ENCODE peak calls at places on chromosomes 12 and 14, in seven cellular contexts. One of them, this sample, is unnamed. For H3K4me1, the result is how much of the 10 kb centered on the place peaks cover.

GRCh38 chr12:30840715-30841114 is 85.8 kb upstream of the TSPAN11 start:
- DNase-seq in IMR-90: no peak
- DNase-seq in RWPE2: no peak
- DNase-seq in upper lobe of right lung: no peak
- DNase-seq in A549: no peak
- DNase-seq in PC-3: no peak
- DNase-seq in A673: no peak
- DNase-seq in this sample: no peak

GRCh38 chr14:100662850-100663527 is 63.7 kb upstream of the DLK1 start:
- DNase-seq in A673: peak
- DNase-seq in IMR-90: peak
- DNase-seq in A549: peak
- DNase-seq in RWPE2: no peak
- DNase-seq in upper lobe of right lung: peak
- DNase-seq in PC-3: peak
- DNase-seq in this sample: peak

GRCh38 chr14:99430491-99430890 is 50.2 kb downstream of the SETD3 start:
- DNase-seq in upper lobe of right lung: no peak
- DNase-seq in PC-3: peak
- DNase-seq in IMR-90: no peak
- DNase-seq in A673: no peak
- DNase-seq in A549: peak
- DNase-seq in RWPE2: no peak
- DNase-seq in this sample: no peak

GRCh38 chr12:16027012-16027411 is 115.9 kb downstream of the DERA start:
- DNase-seq in A673: no peak
- DNase-seq in PC-3: no peak
- DNase-seq in upper lobe of right lung: no peak
- DNase-seq in RWPE2: no peak
- DNase-seq in IMR-90: no peak
- DNase-seq in A549: no peak
- DNase-seq in this sample: no peak

GRCh38 chr14:103360548-103360947 is 24.7 kb upstream of the MARK3 start:
- DNase-seq in RWPE2: no peak
- DNase-seq in A673: no peak
- DNase-seq in IMR-90: no peak
- DNase-seq in PC-3: no peak
- DNase-seq in upper lobe of right lung: no peak
- DNase-seq in A549: no peak
- DNase-seq in this sample: no peak

GRCh38 chr12:46071769-46072624 is 81.6 kb upstream of the SCAF11 start:
- DNase-seq in PC-3: peak
- DNase-seq in RWPE2: no peak
- DNase-seq in A673: peak
- DNase-seq in A549: peak
- DNase-seq in IMR-90: peak
- DNase-seq in upper lobe of right lung: peak
- DNase-seq in this sample: peak

GRCh38 chr12:54159140-54159539 is 29.6 kb downstream of the SMUG1 start:
- DNase-seq in A673: no peak
- DNase-seq in upper lobe of right lung: no peak
- DNase-seq in RWPE2: no peak
- DNase-seq in IMR-90: no peak
- DNase-seq in PC-3: no peak
- DNase-seq in A549: no peak
- DNase-seq in this sample: no peak

GRCh38 chr12:54993181-54993835 is 8.7 kb upstream of the TESPA1 start:
- DNase-seq in A673: peak
- DNase-seq in upper lobe of right lung: no peak
- DNase-seq in PC-3: peak
- DNase-seq in IMR-90: peak
- DNase-seq in RWPE2: no peak
- DNase-seq in A549: peak
- DNase-seq in this sample: peak

GRCh38 chr12:124913474-124914391 is 717 bp downstream of the UBC start:
- DNase-seq in IMR-90: peak
- DNase-seq in A673: peak
- DNase-seq in PC-3: peak
- DNase-seq in RWPE2: peak
- DNase-seq in upper lobe of right lung: peak
- DNase-seq in A549: no peak
- DNase-seq in this sample: peak

GRCh38 chr12:102681747-102682146 is 201.4 kb upstream of the IGF1 start:
- DNase-seq in RWPE2: no peak
- DNase-seq in IMR-90: no peak
- DNase-seq in PC-3: no peak
- DNase-seq in A549: no peak
- DNase-seq in A673: no peak
- DNase-seq in upper lobe of right lung: no peak
- DNase-seq in this sample: no peak

DNA sequence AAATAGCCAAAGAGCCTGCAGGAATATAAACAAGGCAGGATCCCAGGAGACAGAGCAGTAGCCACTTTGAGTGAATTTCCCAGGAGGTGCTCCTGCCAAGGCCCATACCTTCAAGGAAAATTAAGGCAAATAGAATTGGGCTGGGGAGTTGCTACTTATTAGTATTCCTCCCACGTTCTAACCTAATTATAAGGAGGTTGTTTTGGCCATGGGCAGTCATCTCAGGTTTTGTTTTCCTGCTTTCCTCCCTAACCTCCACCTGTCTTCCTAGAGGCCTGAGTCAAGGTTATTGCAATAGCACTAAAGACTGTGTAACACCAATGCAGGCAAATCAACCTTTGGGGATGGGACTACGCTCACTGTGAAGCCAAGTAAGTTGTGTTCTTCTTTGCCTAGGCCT is 73.1 kb downstream of the DAD1 start:
- DNase-seq in A549: no peak
- DNase-seq in RWPE2: no peak
- DNase-seq in IMR-90: no peak
- DNase-seq in upper lobe of right lung: no peak
- DNase-seq in A673: no peak
- DNase-seq in PC-3: no peak
- DNase-seq in this sample: no peak
- H3K4me1 ChIP-seq in A549: under half
- H3K4me1 ChIP-seq in RWPE2: under half
- H3K4me1 ChIP-seq in IMR-90: under half
- H3K4me1 ChIP-seq in upper lobe of right lung: under half
- H3K4me1 ChIP-seq in A673: half or more
- H3K4me1 ChIP-seq in PC-3: under half
- H3K4me1 ChIP-seq in this sample: half or more

DNA sequence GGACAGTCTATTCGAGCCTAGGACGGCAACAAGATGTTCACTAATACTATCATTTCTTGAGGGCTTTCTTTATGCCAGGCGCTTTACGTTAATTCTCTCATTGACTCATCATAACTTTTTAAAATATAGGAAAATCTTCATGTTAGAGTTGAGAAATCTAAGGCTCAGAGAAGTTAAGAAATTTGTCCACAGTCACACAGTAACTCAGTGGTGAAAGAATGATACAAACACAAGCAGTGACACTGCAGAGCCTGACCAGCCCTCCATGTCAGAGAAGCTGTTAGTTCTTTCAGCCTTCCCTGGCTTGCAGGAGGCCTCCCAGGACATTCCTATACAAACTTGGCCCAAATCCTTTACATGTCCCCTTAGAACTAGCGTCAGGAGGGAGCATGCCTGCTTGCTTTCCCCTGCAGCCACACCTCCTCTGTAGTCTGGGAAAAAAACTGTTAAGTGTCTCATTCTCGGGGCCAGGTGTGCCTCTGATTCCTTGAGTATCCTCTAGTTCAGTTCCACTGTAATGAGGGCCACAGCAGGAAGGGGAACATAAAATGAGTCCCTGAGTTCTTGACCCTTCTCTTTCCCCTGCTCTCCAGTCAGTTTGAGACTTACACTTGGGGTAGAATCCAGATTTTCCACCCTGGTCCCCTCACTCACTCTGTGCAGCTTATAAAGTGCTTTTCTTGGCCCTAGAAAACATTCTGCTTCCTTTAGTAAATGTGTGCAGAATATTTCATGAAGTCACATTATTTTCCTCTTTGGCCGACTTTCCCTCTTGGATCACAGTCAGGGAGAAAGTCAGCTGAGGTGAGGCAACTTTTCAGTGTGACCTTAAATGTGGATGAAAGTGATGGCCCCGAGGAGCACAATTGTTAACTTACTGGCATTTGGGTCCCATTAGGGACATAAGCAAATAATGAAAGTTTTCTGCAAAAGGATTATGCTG is 152.2 kb upstream of the HIF1A start:
- DNase-seq in PC-3: no peak
- DNase-seq in RWPE2: no peak
- DNase-seq in upper lobe of right lung: no peak
- DNase-seq in IMR-90: no peak
- DNase-seq in A549: no peak
- DNase-seq in A673: no peak
- DNase-seq in this sample: no peak
- H3K4me1 ChIP-seq in PC-3: under half
- H3K4me1 ChIP-seq in RWPE2: under half
- H3K4me1 ChIP-seq in upper lobe of right lung: under half
- H3K4me1 ChIP-seq in IMR-90: under half
- H3K4me1 ChIP-seq in A549: under half
- H3K4me1 ChIP-seq in A673: under half
- H3K4me1 ChIP-seq in this sample: under half

DNA sequence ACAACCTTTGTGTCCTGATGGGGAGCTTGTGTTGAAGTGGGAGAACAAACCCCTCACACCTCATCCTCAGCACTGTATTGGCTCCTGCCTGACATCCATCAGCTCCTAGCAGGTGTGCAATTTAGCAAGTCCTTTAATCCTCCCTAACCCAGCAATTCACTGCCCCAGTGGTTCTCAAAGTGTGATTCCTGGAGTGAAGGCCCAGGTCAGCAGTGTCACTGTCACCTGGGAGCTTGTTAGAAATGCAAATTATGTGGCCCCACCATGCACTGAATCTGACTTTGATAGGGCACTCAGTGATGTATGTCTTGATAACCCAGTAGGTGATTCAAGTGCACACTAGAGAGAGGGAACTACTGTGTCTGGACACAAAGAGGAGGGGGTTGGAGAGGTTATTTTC is 133.6 kb downstream of the FGD4 start:
- DNase-seq in A673: no peak
- DNase-seq in upper lobe of right lung: no peak
- DNase-seq in RWPE2: no peak
- DNase-seq in IMR-90: no peak
- DNase-seq in PC-3: no peak
- DNase-seq in A549: no peak
- DNase-seq in this sample: no peak
- H3K4me1 ChIP-seq in A673: under half
- H3K4me1 ChIP-seq in upper lobe of right lung: under half
- H3K4me1 ChIP-seq in RWPE2: under half
- H3K4me1 ChIP-seq in IMR-90: under half
- H3K4me1 ChIP-seq in PC-3: under half
- H3K4me1 ChIP-seq in A549: under half
- H3K4me1 ChIP-seq in this sample: under half

GRCh38 chr14:95323917-95324316 is 4.2 kb upstream of the CLMN start:
- DNase-seq in PC-3: no peak
- DNase-seq in A673: no peak
- DNase-seq in IMR-90: no peak
- DNase-seq in RWPE2: no peak
- DNase-seq in upper lobe of right lung: no peak
- DNase-seq in A549: no peak
- DNase-seq in this sample: no peak
- H3K4me1 ChIP-seq in PC-3: under half
- H3K4me1 ChIP-seq in A673: under half
- H3K4me1 ChIP-seq in IMR-90: under half
- H3K4me1 ChIP-seq in RWPE2: under half
- H3K4me1 ChIP-seq in upper lobe of right lung: under half
- H3K4me1 ChIP-seq in A549: under half
- H3K4me1 ChIP-seq in this sample: under half